ENCODE peak calls at places on chromosomes 12 and 14, in nine cellular contexts. A is lower lobe of right lung; F is PC-9; W is A549; C is CD8-positive, alpha-beta memory T cell; Q is neural progenitor cell; R is IMR-90; T is PC-3; K is tibial artery. X is an unnamed sample.

GRCh38 chr12:56634242-56634836 is 4.2 kb upstream of the BAZ2A start:
- DNase-seq in A (peak), F (peak), W (peak), C (peak), Q (peak), R (no peak), T (peak), K (peak), X (peak)

GRCh38 chr12:4762773-4763172 is 42.6 kb downstream of the GALNT8 start:
- DNase-seq in A (no peak), F (no peak), W (no peak), C (no peak), Q (no peak), R (no peak), T (no peak), K (no peak), X (no peak)

GRCh38 chr14:60734465-60735242 is at the start of gene MNAT1:
- DNase-seq in A (peak), F (peak), W (peak), C (peak), Q (peak), R (peak), T (peak), K (peak), X (peak)

GRCh38 chr12:26572131-26572530 is 260.9 kb downstream of the ITPR2 start:
- DNase-seq in A (no peak), F (no peak), W (no peak), C (no peak), Q (no peak), R (peak), T (no peak), K (no peak), X (no peak)

GRCh38 chr14:23034498-23035302 is at the start of gene PSMB5:
- DNase-seq in A (peak), F (peak), W (peak), C (peak), Q (peak), R (peak), T (peak), K (peak), X (peak)

GRCh38 chr14:74855945-74856344 is 20.0 kb downstream of the PROX2 start:
- DNase-seq in A (no peak), F (no peak), W (no peak), C (no peak), Q (no peak), R (no peak), T (no peak), K (no peak), X (peak)

GRCh38 chr14:75399819-75400678 is 27.8 kb upstream of the JDP2 start:
- DNase-seq in A (peak), F (peak), W (peak), C (no peak), Q (no peak), R (no peak), T (peak), K (peak), X (peak)

GRCh38 chr12:27779416-27779815 is 617 bp upstream of the KLHL42 start:
- DNase-seq in A (no peak), F (no peak), W (peak), C (no peak), Q (peak), R (no peak), T (no peak), K (peak), X (no peak)

GRCh38 chr12:3225796-3226180 is 148.6 kb downstream of the TSPAN9 start:
- DNase-seq in A (no peak), F (no peak), W (no peak), C (no peak), Q (no peak), R (peak), T (no peak), K (no peak), X (no peak)

GRCh38 chr12:19095869-19096480 is 33.6 kb upstream of the PLEKHA5 start:
- DNase-seq in A (no peak), F (no peak), W (peak), C (no peak), Q (no peak), R (peak), T (peak), K (no peak), X (no peak)

GRCh38 chr14:73623504-73623903 is 11.2 kb downstream of the ACOT6 start:
- DNase-seq in A (no peak), F (no peak), W (no peak), C (no peak), Q (no peak), R (no peak), T (no peak), K (no peak), X (no peak)

GRCh38 chr14:24436355-24437019 is 6.1 kb downstream of the SDR39U1 start:
- DNase-seq in A (no peak), F (peak), W (peak), C (peak), Q (peak), R (peak), T (peak), K (no peak), X (no peak)

GRCh38 chr12:15701721-15702156 is 87.4 kb downstream of the EPS8 start:
- DNase-seq in A (no peak), F (peak), W (peak), C (no peak), Q (no peak), R (peak), T (peak), K (no peak), X (no peak)

GRCh38 chr14:36505193-36505815 is 14.7 kb downstream of the NKX2-1 start:
- DNase-seq in A (peak), F (no peak), W (no peak), C (no peak), Q (peak), R (no peak), T (no peak), K (no peak), X (no peak)

GRCh38 chr14:92969470-92970232 is 46.7 kb downstream of the CHGA start:
- DNase-seq in A (peak), F (no peak), W (no peak), C (no peak), Q (no peak), R (no peak), T (no peak), K (no peak), X (no peak)

GRCh38 chr14:22492601-22493000 is 96.4 kb downstream of the DAD1 start:
- DNase-seq in A (no peak), F (no peak), W (no peak), C (no peak), Q (no peak), R (no peak), T (no peak), K (no peak), X (peak)

GRCh38 chr14:89185919-89186849 is 230.8 kb downstream of the FOXN3 start:
- DNase-seq in A (no peak), F (peak), W (peak), C (no peak), Q (peak), R (peak), T (peak), K (no peak), X (peak)

GRCh38 chr14:52012635-52013034 is 23.3 kb downstream of the RTRAF start:
- DNase-seq in A (no peak), F (no peak), W (no peak), C (no peak), Q (no peak), R (no peak), T (no peak), K (peak), X (no peak)

GRCh38 chr12:52175411-52176350 is 16.1 kb downstream of the KRT80 start:
- DNase-seq in A (no peak), F (no peak), W (no peak), C (no peak), Q (peak), R (no peak), T (no peak), K (no peak), X (no peak)

GRCh38 chr12:55712700-55713415 is 3.0 kb upstream of the BLOC1S1 start:
- DNase-seq in A (no peak), F (no peak), W (no peak), C (no peak), Q (no peak), R (no peak), T (no peak), K (no peak), X (no peak)

GRCh38 chr12:13195848-13196301 is 651 bp upstream of the EMP1 start:
- DNase-seq in A (no peak), F (no peak), W (peak), C (no peak), Q (no peak), R (peak), T (peak), K (no peak), X (no peak)

GRCh38 chr12:66131067-66131688 is 628 bp upstream of the LLPH start:
- DNase-seq in A (no peak), F (no peak), W (no peak), C (no peak), Q (no peak), R (no peak), T (no peak), K (no peak), X (no peak)

GRCh38 chr12:54135621-54136027 is 53.2 kb downstream of the SMUG1 start:
- DNase-seq in A (no peak), F (no peak), W (no peak), C (no peak), Q (peak), R (no peak), T (no peak), K (no peak), X (no peak)

GRCh38 chr12:27808831-27809230 is 28.8 kb upstream of the MANSC4 start:
- DNase-seq in A (no peak), F (no peak), W (no peak), C (no peak), Q (no peak), R (no peak), T (no peak), K (no peak), X (no peak)

GRCh38 chr12:96434107-96434506 is 33.9 kb upstream of the CDK17 start:
- DNase-seq in A (no peak), F (no peak), W (no peak), C (peak), Q (no peak), R (peak), T (no peak), K (no peak), X (no peak)

GRCh38 chr12:7219599-7220243 is 30.2 kb downstream of the PEX5 start:
- DNase-seq in A (peak), F (peak), W (peak), C (peak), Q (peak), R (peak), T (peak), K (no peak), X (peak)

DNA sequence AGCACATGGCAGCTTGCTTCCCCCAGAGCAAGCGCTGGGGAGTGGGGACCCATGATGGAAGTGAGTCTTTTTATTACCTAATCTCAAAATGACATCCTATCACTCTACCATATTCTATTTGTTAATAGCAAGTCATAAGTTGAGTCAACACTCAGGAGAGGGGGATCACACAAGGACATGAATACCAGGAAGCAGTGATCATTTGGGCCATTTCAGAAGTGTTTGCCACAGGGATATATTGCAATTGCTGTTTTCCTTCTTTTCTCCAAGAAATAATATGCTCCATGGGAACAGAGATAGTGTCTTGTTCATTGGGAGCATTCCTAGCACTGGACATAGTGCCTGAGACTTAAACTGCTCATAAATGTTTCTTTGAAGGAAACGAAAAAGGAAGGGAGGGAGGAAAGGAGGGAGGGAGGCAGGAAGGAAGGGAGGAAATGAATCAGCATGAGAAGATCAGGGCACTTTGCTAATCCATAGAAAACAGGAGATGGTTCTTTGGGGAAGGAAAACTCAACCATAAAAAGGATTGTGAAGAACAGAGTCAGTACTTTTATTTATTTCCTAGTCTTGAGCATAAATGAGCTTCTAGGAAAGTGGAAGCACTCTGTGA is 39.2 kb upstream of the EEA1 start:
- DNase-seq in A (no peak), F (no peak), W (no peak), C (no peak), Q (no peak), R (peak), T (peak), K (no peak), X (no peak)
- H3K27ac ChIP-seq in A (no peak), F (no peak), W (peak), C (no peak), Q (no peak), R (no peak), T (peak), K (no peak), X (no peak)

DNA sequence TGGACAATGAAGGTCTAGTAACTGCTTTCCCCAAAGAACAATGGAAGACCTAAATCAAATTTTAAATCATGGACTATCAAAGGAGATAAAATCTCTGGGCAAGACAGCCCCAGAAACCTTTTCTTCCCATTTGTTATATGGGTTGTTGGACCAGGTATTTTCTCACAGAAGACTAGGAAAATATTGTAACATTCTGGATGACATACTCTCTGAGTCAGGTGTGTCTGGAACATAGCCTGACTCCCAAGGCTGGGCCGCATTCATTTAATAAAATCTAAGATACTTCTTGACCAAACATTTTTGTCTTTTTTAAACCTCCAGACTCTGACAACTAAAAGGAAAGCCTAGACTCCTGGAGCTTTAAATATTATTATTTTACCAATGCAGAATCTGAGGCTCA is 87.9 kb downstream of the ATP23 start:
- DNase-seq in A (no peak), F (no peak), W (no peak), C (no peak), Q (no peak), R (no peak), T (peak), K (no peak), X (no peak)
- H3K27ac ChIP-seq in A (no peak), F (no peak), W (no peak), C (no peak), Q (no peak), R (no peak), T (no peak), K (no peak), X (no peak)

GRCh38 chr12:123094349-123095073 is 56.4 kb downstream of the PITPNM2 start:
- DNase-seq in A (no peak), F (peak), W (peak), C (no peak), Q (no peak), R (peak), T (peak), K (peak), X (no peak)

GRCh38 chr12:123098780-123099179 is 52.1 kb downstream of the PITPNM2 start:
- DNase-seq in A (no peak), F (no peak), W (no peak), C (no peak), Q (no peak), R (no peak), T (no peak), K (no peak), X (no peak)

GRCh38 chr12:123097521-123098084 is 53.3 kb downstream of the PITPNM2 start:
- DNase-seq in A (no peak), F (no peak), W (no peak), C (no peak), Q (no peak), R (no peak), T (no peak), K (peak), X (no peak)

GRCh38 chr12:123095074-123095694 is 55.7 kb downstream of the PITPNM2 start:
- DNase-seq in A (no peak), F (no peak), W (no peak), C (no peak), Q (no peak), R (no peak), T (no peak), K (no peak), X (no peak)

GRCh38 chr12:123096159-123096558 is 54.7 kb downstream of the PITPNM2 start:
- DNase-seq in A (no peak), F (no peak), W (no peak), C (no peak), Q (no peak), R (no peak), T (no peak), K (no peak), X (no peak)
- H3K27ac ChIP-seq in A (no peak), F (no peak), W (peak), C (no peak), Q (no peak), R (no peak), T (no peak), K (peak), X (no peak)

GRCh38 chr14:102280376-102280962 is 24.5 kb downstream of the MOK start:
- DNase-seq in A (no peak), F (peak), W (peak), C (no peak), Q (no peak), R (peak), T (peak), K (no peak), X (no peak)
- H3K27ac ChIP-seq in A (peak), F (peak), W (peak), C (no peak), Q (no peak), R (peak), T (peak), K (no peak), X (no peak)

DNA sequence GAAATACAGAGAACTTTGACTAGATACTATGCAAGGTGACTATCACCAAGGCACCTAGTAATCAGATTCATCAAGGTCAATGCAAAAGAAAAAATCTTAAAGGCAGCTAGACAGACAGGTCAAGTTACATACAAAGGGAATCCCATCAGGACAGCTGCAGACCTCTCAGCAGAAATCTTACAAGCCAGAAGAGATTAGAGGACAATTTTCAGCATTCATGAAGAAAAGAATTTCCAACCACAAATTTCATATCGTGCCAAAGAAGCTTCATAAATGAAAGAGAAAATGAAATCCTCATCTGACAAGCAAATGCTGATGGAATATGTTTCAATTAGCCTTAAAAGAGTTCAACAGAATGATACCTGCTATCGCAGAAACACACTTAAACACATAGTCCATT is 913.7 kb downstream of the RPS29 start:
- DNase-seq in A (no peak), F (no peak), W (no peak), C (no peak), Q (no peak), R (no peak), T (no peak), K (no peak), X (no peak)
- H3K27ac ChIP-seq in A (no peak), F (no peak), W (no peak), C (no peak), Q (no peak), R (no peak), T (no peak), K (no peak), X (no peak)

GRCh38 chr14:105330491-105330895 is 15.9 kb downstream of the PACS2 start:
- DNase-seq in A (peak), F (no peak), W (no peak), C (no peak), Q (no peak), R (peak), T (peak), K (peak), X (peak)
- H3K27ac ChIP-seq in A (peak), F (no peak), W (no peak), C (no peak), Q (no peak), R (no peak), T (no peak), K (peak), X (no peak)

DNA sequence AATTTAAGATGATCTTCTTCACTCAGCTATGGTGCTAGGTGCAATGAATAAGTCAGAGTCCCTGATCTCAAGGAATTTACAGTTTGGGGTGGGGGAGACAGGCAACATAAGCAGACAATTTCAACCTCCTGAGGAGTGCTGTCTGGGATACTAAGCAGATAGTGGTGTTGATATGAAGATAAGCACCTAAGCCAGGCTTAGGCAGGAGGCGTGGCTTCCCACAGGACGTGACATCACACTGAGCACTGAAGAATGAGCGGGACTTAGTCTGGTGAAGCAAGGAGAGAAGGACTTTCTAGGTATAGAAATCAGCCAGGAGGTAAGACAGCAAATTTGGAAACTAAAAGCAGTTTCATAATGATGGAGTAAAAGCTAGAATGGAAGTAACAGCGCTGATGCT is 6.8 kb downstream of the PRPH start:
- DNase-seq in A (no peak), F (no peak), W (no peak), C (no peak), Q (no peak), R (no peak), T (no peak), K (peak), X (no peak)
- H3K27ac ChIP-seq in A (no peak), F (no peak), W (no peak), C (no peak), Q (no peak), R (no peak), T (no peak), K (no peak), X (no peak)

GRCh38 chr14:68397827-68398226 is 395.0 kb downstream of the ZFP36L1 start:
- DNase-seq in A (no peak), F (no peak), W (no peak), C (no peak), Q (no peak), R (peak), T (no peak), K (no peak), X (no peak)
- H3K27ac ChIP-seq in A (peak), F (no peak), W (peak), C (no peak), Q (no peak), R (peak), T (no peak), K (peak), X (peak)

DNA sequence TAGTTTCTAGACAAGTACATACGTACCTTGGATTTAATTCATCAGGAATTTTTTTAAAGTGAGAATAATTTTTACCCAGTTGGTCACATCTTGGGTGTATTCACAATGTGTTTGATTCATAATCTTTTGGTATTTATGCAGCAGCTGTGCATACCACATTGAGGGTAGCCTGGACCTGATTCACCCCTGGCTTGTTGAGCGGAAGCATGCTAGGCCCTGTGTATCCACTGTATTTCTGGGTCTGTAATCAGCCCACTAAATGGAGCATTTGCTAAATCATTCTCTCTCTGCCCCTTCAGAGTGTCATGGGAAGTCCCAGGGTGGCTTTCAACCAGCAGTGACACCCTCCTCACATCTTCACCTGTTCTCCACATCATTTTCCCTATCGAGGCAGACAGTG is 203.8 kb upstream of the RGS6 start:
- DNase-seq in A (no peak), F (no peak), W (no peak), C (no peak), Q (no peak), R (peak), T (no peak), K (no peak), X (no peak)
- H3K27ac ChIP-seq in A (no peak), F (no peak), W (no peak), C (no peak), Q (no peak), R (no peak), T (no peak), K (no peak), X (no peak)

GRCh38 chr12:131408036-131408365 is 302.9 kb upstream of the SFSWAP start:
- DNase-seq in A (no peak), F (no peak), W (no peak), C (no peak), Q (no peak), R (no peak), T (no peak), K (no peak), X (no peak)
- H3K27ac ChIP-seq in A (no peak), F (no peak), W (no peak), C (no peak), Q (no peak), R (no peak), T (no peak), K (no peak), X (no peak)